ENCODE peak calls at places on chromosomes 5 and 9, in nine cellular contexts. One of them, this sample, is unnamed.

GRCh38 chr9:129765764-129766317 is 13.0 kb upstream of the PTGES start:
- DNase-seq in cardiac muscle cell: no peak
- DNase-seq in spleen: no peak
- DNase-seq in psoas muscle: no peak
- DNase-seq in osteoblast: no peak
- DNase-seq in A673: no peak
- DNase-seq in testis: no peak
- DNase-seq in Peyer's patch: no peak
- DNase-seq in neural progenitor cell: no peak
- DNase-seq in this sample: no peak

GRCh38 chr9:97553141-97553540 is 51.7 kb downstream of the TMOD1 start:
- DNase-seq in psoas muscle: no peak
- DNase-seq in osteoblast: no peak
- DNase-seq in Peyer's patch: no peak
- DNase-seq in neural progenitor cell: no peak
- DNase-seq in spleen: peak; percentile 37
- DNase-seq in cardiac muscle cell: no peak
- DNase-seq in testis: no peak
- DNase-seq in A673: no peak
- DNase-seq in this sample: no peak

GRCh38 chr9:123111977-123112869 is 78.8 kb downstream of the GPR21 start:
- DNase-seq in osteoblast: no peak
- DNase-seq in A673: no peak
- DNase-seq in Peyer's patch: no peak
- DNase-seq in cardiac muscle cell: peak; percentile 24
- DNase-seq in testis: no peak
- DNase-seq in neural progenitor cell: peak; percentile 39
- DNase-seq in psoas muscle: no peak
- DNase-seq in spleen: peak; percentile 79
- DNase-seq in this sample: no peak

GRCh38 chr5:54519083-54519541 is 1.6 kb downstream of the SNX18 start:
- DNase-seq in neural progenitor cell: no peak
- DNase-seq in psoas muscle: peak; percentile 55
- DNase-seq in A673: no peak
- DNase-seq in osteoblast: no peak
- DNase-seq in testis: no peak
- DNase-seq in spleen: peak; percentile 86
- DNase-seq in cardiac muscle cell: no peak
- DNase-seq in Peyer's patch: no peak
- DNase-seq in this sample: peak; percentile 69

GRCh38 chr9:120914410-120914809 is 12.2 kb downstream of the TRAF1 start:
- DNase-seq in spleen: no peak
- DNase-seq in osteoblast: no peak
- DNase-seq in testis: no peak
- DNase-seq in neural progenitor cell: no peak
- DNase-seq in Peyer's patch: no peak
- DNase-seq in A673: no peak
- DNase-seq in psoas muscle: no peak
- DNase-seq in cardiac muscle cell: no peak
- DNase-seq in this sample: no peak

GRCh38 chr5:16983972-16984371 is 47.9 kb upstream of the MYO10 start:
- DNase-seq in osteoblast: no peak
- DNase-seq in psoas muscle: no peak
- DNase-seq in A673: no peak
- DNase-seq in spleen: no peak
- DNase-seq in cardiac muscle cell: no peak
- DNase-seq in testis: no peak
- DNase-seq in neural progenitor cell: no peak
- DNase-seq in Peyer's patch: no peak
- DNase-seq in this sample: no peak

GRCh38 chr5:139468421-139468931 is 2.3 kb upstream of the SMIM33 start:
- DNase-seq in osteoblast: peak; percentile 34
- DNase-seq in cardiac muscle cell: no peak
- DNase-seq in A673: no peak
- DNase-seq in neural progenitor cell: peak; percentile 47
- DNase-seq in testis: no peak
- DNase-seq in spleen: no peak
- DNase-seq in Peyer's patch: no peak
- DNase-seq in psoas muscle: no peak
- DNase-seq in this sample: peak; percentile 47

GRCh38 chr9:78053627-78054026 is 22.0 kb upstream of the GNAQ start:
- DNase-seq in cardiac muscle cell: no peak
- DNase-seq in Peyer's patch: no peak
- DNase-seq in neural progenitor cell: no peak
- DNase-seq in osteoblast: no peak
- DNase-seq in spleen: no peak
- DNase-seq in A673: no peak
- DNase-seq in psoas muscle: no peak
- DNase-seq in testis: no peak
- DNase-seq in this sample: no peak

GRCh38 chr9:127971357-127972315 is 9.2 kb downstream of the EEIG1 start:
- DNase-seq in osteoblast: peak; percentile 61
- DNase-seq in A673: no peak
- DNase-seq in neural progenitor cell: peak; percentile 41
- DNase-seq in cardiac muscle cell: no peak
- DNase-seq in testis: no peak
- DNase-seq in spleen: no peak
- DNase-seq in psoas muscle: no peak
- DNase-seq in Peyer's patch: peak; percentile 61
- DNase-seq in this sample: no peak

GRCh38 chr9:124278054-124278540 is 20.3 kb downstream of the NEK6 start:
- DNase-seq in A673: no peak
- DNase-seq in spleen: no peak
- DNase-seq in testis: no peak
- DNase-seq in osteoblast: no peak
- DNase-seq in cardiac muscle cell: no peak
- DNase-seq in neural progenitor cell: no peak
- DNase-seq in Peyer's patch: no peak
- DNase-seq in psoas muscle: no peak
- DNase-seq in this sample: peak; percentile 51

GRCh38 chr9:80040457-80040856 is 468.7 kb downstream of the TLE4 start:
- DNase-seq in psoas muscle: no peak
- DNase-seq in Peyer's patch: no peak
- DNase-seq in osteoblast: no peak
- DNase-seq in testis: no peak
- DNase-seq in A673: no peak
- DNase-seq in neural progenitor cell: peak; percentile 28
- DNase-seq in spleen: no peak
- DNase-seq in cardiac muscle cell: no peak
- DNase-seq in this sample: no peak

GRCh38 chr5:135398160-135398854 is 724 bp downstream of the MACROH2A1 start:
- DNase-seq in osteoblast: peak; percentile 72
- DNase-seq in cardiac muscle cell: peak; percentile 43
- DNase-seq in testis: peak; percentile 49
- DNase-seq in Peyer's patch: peak; percentile 57
- DNase-seq in neural progenitor cell: peak; percentile 80
- DNase-seq in spleen: peak; percentile 90
- DNase-seq in psoas muscle: peak; percentile 74
- DNase-seq in A673: peak; percentile 63
- DNase-seq in this sample: peak; percentile 63

GRCh38 chr5:73183491-73183891 is 10.5 kb downstream of the TMEM174 start:
- DNase-seq in cardiac muscle cell: no peak
- DNase-seq in testis: no peak
- DNase-seq in neural progenitor cell: no peak
- DNase-seq in spleen: no peak
- DNase-seq in Peyer's patch: no peak
- DNase-seq in A673: no peak
- DNase-seq in osteoblast: no peak
- DNase-seq in psoas muscle: no peak
- DNase-seq in this sample: no peak

GRCh38 chr5:143194206-143194605 is 209.3 kb downstream of the NR3C1 start:
- DNase-seq in neural progenitor cell: no peak
- DNase-seq in Peyer's patch: no peak
- DNase-seq in spleen: no peak
- DNase-seq in cardiac muscle cell: peak; percentile 50
- DNase-seq in A673: no peak
- DNase-seq in testis: no peak
- DNase-seq in psoas muscle: no peak
- DNase-seq in osteoblast: no peak
- DNase-seq in this sample: no peak

GRCh38 chr5:53893626-53894025 is 333.2 kb downstream of the NDUFS4 start:
- DNase-seq in psoas muscle: no peak
- DNase-seq in A673: no peak
- DNase-seq in testis: no peak
- DNase-seq in Peyer's patch: no peak
- DNase-seq in neural progenitor cell: no peak
- DNase-seq in osteoblast: no peak
- DNase-seq in spleen: no peak
- DNase-seq in cardiac muscle cell: no peak
- DNase-seq in this sample: no peak

GRCh38 chr5:98513378-98513777 is 260.1 kb upstream of the RGMB start:
- DNase-seq in psoas muscle: no peak
- DNase-seq in cardiac muscle cell: no peak
- DNase-seq in testis: no peak
- DNase-seq in osteoblast: no peak
- DNase-seq in Peyer's patch: no peak
- DNase-seq in neural progenitor cell: peak; percentile 27
- DNase-seq in A673: peak; percentile 9
- DNase-seq in spleen: no peak
- DNase-seq in this sample: no peak

GRCh38 chr5:85500869-85501268 is 1116.2 kb upstream of the EDIL3 start:
- DNase-seq in spleen: no peak
- DNase-seq in cardiac muscle cell: no peak
- DNase-seq in osteoblast: no peak
- DNase-seq in Peyer's patch: no peak
- DNase-seq in testis: no peak
- DNase-seq in A673: peak; percentile 32
- DNase-seq in psoas muscle: no peak
- DNase-seq in neural progenitor cell: peak; percentile 16
- DNase-seq in this sample: no peak

GRCh38 chr5:76389513-76390154 is 13.5 kb upstream of the IQGAP2 start:
- DNase-seq in neural progenitor cell: no peak
- DNase-seq in testis: no peak
- DNase-seq in cardiac muscle cell: no peak
- DNase-seq in osteoblast: no peak
- DNase-seq in spleen: no peak
- DNase-seq in psoas muscle: no peak
- DNase-seq in Peyer's patch: no peak
- DNase-seq in A673: no peak
- DNase-seq in this sample: no peak

GRCh38 chr9:34577635-34578240 is 11.8 kb downstream of the CNTFR start:
- DNase-seq in spleen: no peak
- DNase-seq in A673: peak; percentile 35
- DNase-seq in neural progenitor cell: peak; percentile 84
- DNase-seq in cardiac muscle cell: no peak
- DNase-seq in Peyer's patch: no peak
- DNase-seq in psoas muscle: no peak
- DNase-seq in testis: no peak
- DNase-seq in osteoblast: no peak
- DNase-seq in this sample: no peak

GRCh38 chr5:26807231-26808199 is 230.9 kb downstream of the CDH9 start:
- DNase-seq in Peyer's patch: no peak
- DNase-seq in spleen: no peak
- DNase-seq in neural progenitor cell: no peak
- DNase-seq in testis: no peak
- DNase-seq in psoas muscle: no peak
- DNase-seq in A673: no peak
- DNase-seq in osteoblast: no peak
- DNase-seq in cardiac muscle cell: no peak
- DNase-seq in this sample: peak; percentile 48

GRCh38 chr5:131382407-131383395 is 118.8 kb downstream of the CDC42SE2 start:
- DNase-seq in Peyer's patch: no peak
- DNase-seq in spleen: no peak
- DNase-seq in osteoblast: no peak
- DNase-seq in psoas muscle: no peak
- DNase-seq in cardiac muscle cell: peak; percentile 57
- DNase-seq in testis: no peak
- DNase-seq in A673: peak; percentile 83
- DNase-seq in neural progenitor cell: peak; percentile 66
- DNase-seq in this sample: peak; percentile 41
- H3K4me1 ChIP-seq in Peyer's patch: no peaks in the 10 kb centered on the region
- H3K4me1 ChIP-seq in spleen: peaks cover 66% of the 10 kb centered on the region
- H3K4me1 ChIP-seq in osteoblast: peaks cover 29% of the 10 kb centered on the region
- H3K4me1 ChIP-seq in psoas muscle: peaks cover 4% of the 10 kb centered on the region
- H3K4me1 ChIP-seq in cardiac muscle cell: peaks cover 11% of the 10 kb centered on the region
- H3K4me1 ChIP-seq in testis: peaks cover 10% of the 10 kb centered on the region
- H3K4me1 ChIP-seq in A673: peaks cover 43% of the 10 kb centered on the region
- H3K4me1 ChIP-seq in neural progenitor cell: no peaks in the 10 kb centered on the region
- H3K4me1 ChIP-seq in this sample: peaks cover 61% of the 10 kb centered on the region

DNA sequence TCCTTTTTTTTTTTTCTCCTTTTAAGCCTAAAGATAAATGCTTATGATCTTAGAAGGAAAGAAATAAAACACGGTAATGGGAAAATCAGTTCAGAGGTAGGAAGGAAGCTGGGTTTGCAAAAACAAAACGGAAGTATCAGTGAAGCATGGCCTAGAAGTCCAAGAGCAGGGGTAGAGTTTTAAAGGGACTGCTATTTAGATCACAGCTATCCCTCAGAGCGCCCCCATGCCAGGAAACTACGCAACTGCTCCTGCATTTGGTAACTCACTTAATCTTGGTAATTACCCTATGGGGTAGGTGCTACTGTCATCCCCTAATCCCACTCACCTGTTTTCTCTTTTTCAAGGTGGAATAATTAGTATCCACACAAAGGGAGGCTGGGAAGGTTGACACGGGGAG is 16.0 kb downstream of the TLE1 start:
- DNase-seq in spleen: no peak
- DNase-seq in testis: no peak
- DNase-seq in cardiac muscle cell: no peak
- DNase-seq in neural progenitor cell: no peak
- DNase-seq in psoas muscle: no peak
- DNase-seq in Peyer's patch: no peak
- DNase-seq in osteoblast: no peak
- DNase-seq in A673: no peak
- DNase-seq in this sample: no peak
- TF ChIP-seq CTCF in spleen: no peak
- TF ChIP-seq CTCF in testis: no peak
- TF ChIP-seq CTCF in cardiac muscle cell: no peak
- TF ChIP-seq CTCF in neural progenitor cell: no peak
- TF ChIP-seq CTCF in psoas muscle: no peak
- TF ChIP-seq CTCF in Peyer's patch: no peak
- TF ChIP-seq CTCF in osteoblast: no peak
- TF ChIP-seq CTCF in A673: no peak
- TF ChIP-seq CTCF in this sample: no peak

GRCh38 chr5:146789712-146790660 is 88.6 kb downstream of the PPP2R2B start:
- DNase-seq in A673: peak; percentile 76
- DNase-seq in Peyer's patch: no peak
- DNase-seq in psoas muscle: no peak
- DNase-seq in testis: no peak
- DNase-seq in osteoblast: no peak
- DNase-seq in cardiac muscle cell: no peak
- DNase-seq in spleen: no peak
- DNase-seq in neural progenitor cell: peak; percentile 85
- DNase-seq in this sample: no peak
- H3K36me3 ChIP-seq in A673: no peaks in the 10 kb centered on the region
- H3K36me3 ChIP-seq in Peyer's patch: no peaks in the 10 kb centered on the region
- H3K36me3 ChIP-seq in psoas muscle: no peaks in the 10 kb centered on the region
- H3K36me3 ChIP-seq in testis: no peaks in the 10 kb centered on the region
- H3K36me3 ChIP-seq in osteoblast: no peaks in the 10 kb centered on the region
- H3K36me3 ChIP-seq in cardiac muscle cell: no peaks in the 10 kb centered on the region
- H3K36me3 ChIP-seq in spleen: no peaks in the 10 kb centered on the region
- H3K36me3 ChIP-seq in neural progenitor cell: no peaks in the 10 kb centered on the region
- H3K36me3 ChIP-seq in this sample: no peaks in the 10 kb centered on the region

DNA sequence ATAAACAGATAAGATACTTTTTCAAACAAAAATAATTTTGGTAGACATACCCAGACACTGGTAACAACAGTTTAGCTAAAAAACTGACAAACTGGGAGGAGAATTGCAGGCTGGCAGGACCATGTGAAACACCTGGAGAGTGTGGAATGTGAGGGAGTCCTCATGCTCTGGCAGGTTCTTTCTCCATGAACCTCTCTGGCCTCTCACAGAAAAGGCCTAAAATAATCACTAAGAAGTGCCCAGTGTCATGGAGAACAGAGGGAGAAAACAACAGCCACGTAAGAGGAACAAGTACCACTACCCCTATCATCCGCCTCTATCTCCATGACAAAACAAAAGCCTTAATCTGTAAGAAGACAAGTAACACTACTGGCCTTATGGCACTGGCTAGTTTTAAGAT is 1227.5 kb upstream of the CDH9 start:
- DNase-seq in spleen: no peak
- DNase-seq in psoas muscle: no peak
- DNase-seq in neural progenitor cell: peak; percentile 2
- DNase-seq in cardiac muscle cell: no peak
- DNase-seq in testis: no peak
- DNase-seq in Peyer's patch: no peak
- DNase-seq in A673: no peak
- DNase-seq in osteoblast: no peak
- DNase-seq in this sample: no peak
- H3K4me1 ChIP-seq in spleen: no peaks in the 10 kb centered on the region
- H3K4me1 ChIP-seq in psoas muscle: no peaks in the 10 kb centered on the region
- H3K4me1 ChIP-seq in neural progenitor cell: no peaks in the 10 kb centered on the region
- H3K4me1 ChIP-seq in cardiac muscle cell: no peaks in the 10 kb centered on the region
- H3K4me1 ChIP-seq in testis: no peaks in the 10 kb centered on the region
- H3K4me1 ChIP-seq in Peyer's patch: no peaks in the 10 kb centered on the region
- H3K4me1 ChIP-seq in A673: no peaks in the 10 kb centered on the region
- H3K4me1 ChIP-seq in osteoblast: no peaks in the 10 kb centered on the region
- H3K4me1 ChIP-seq in this sample: no peaks in the 10 kb centered on the region